ENCODE peak calls at places on chromosomes 16 and 17, in five cellular contexts. C is NCI-H146, U is A673, Q is T follicular helper cell, S is A549. X is an unnamed sample.
A peak's percentile ranks its signal among the peaks of the same experiment; 100 is the strongest.

GRCh38 chr17:47708864-47709541 is 15.0 kb downstream of the TBKBP1 start:
- DNase-seq in S (no peak), Q (no peak), C (no peak), U (no peak), X (no peak)

GRCh38 chr17:3526491-3526890 is 31.1 kb downstream of the TRPV3 start:
- DNase-seq in U (no peak), S (no peak), Q (no peak), C (no peak), X (no peak)

GRCh38 chr16:83806036-83806435 is 1.7 kb upstream of the HSBP1 start:
- DNase-seq in Q (no peak), U (no peak), S (no peak), C (no peak), X (no peak)

GRCh38 chr16:17370233-17371013 is 100.3 kb downstream of the XYLT1 start:
- DNase-seq in Q (no peak), C (no peak), S (no peak), U (no peak), X (no peak)

GRCh38 chr17:73165616-73166404 is 1.0 kb downstream of the SSTR2 start:
- DNase-seq in U (no peak), S (no peak), C (peak; percentile 28), Q (no peak), X (no peak)

GRCh38 chr16:53866520-53866919 is 162.6 kb downstream of the FTO start:
- DNase-seq in C (no peak), Q (no peak), S (no peak), U (no peak), X (no peak)

GRCh38 chr16:66408181-66409048 is 18.7 kb upstream of the BEAN1 start:
- DNase-seq in Q (no peak), S (peak; percentile 70), U (peak; percentile 68), C (peak; percentile 51), X (no peak)

GRCh38 chr16:83666449-83666848 is 141.3 kb upstream of the HSBP1 start:
- DNase-seq in C (no peak), U (no peak), Q (no peak), S (no peak), X (no peak)

GRCh38 chr17:50916026-50916707 is 50.0 kb upstream of the TOB1 start:
- DNase-seq in U (no peak), Q (no peak), S (no peak), C (no peak), X (no peak)

GRCh38 chr16:31215287-31216115 is 1.4 kb downstream of the PYDC1 start:
- DNase-seq in U (peak; percentile 55), C (peak; percentile 41), Q (no peak), S (peak; percentile 65), X (peak; percentile 60)

GRCh38 chr17:61746248-61746985 is 116.9 kb downstream of the BRIP1 start:
- DNase-seq in Q (no peak), C (no peak), U (no peak), S (no peak), X (no peak)

GRCh38 chr16:57023541-57024249 is 34.3 kb downstream of the NLRC5 start:
- DNase-seq in U (no peak), Q (peak; percentile 60), S (no peak), C (no peak), X (no peak)

GRCh38 chr17:76983431-76983830 is 115.2 kb downstream of the MGAT5B start:
- DNase-seq in U (no peak), S (no peak), C (no peak), Q (no peak), X (no peak)

GRCh38 chr17:6430769-6431168 is 4.2 kb downstream of the AIPL1 start:
- DNase-seq in C (no peak), S (peak; percentile 50), U (no peak), Q (no peak), X (no peak)

GRCh38 chr16:13186813-13187212 is 285.4 kb downstream of the SHISA9 start:
- DNase-seq in Q (no peak), S (peak; percentile 15), U (no peak), C (no peak), X (no peak)

GRCh38 chr17:556431-556995 is 158.1 kb downstream of the VPS53 start:
- DNase-seq in C (no peak), S (no peak), Q (no peak), U (peak; percentile 33), X (no peak)

GRCh38 chr16:69443809-69444611 is 19.6 kb downstream of the CYB5B start:
- DNase-seq in Q (no peak), S (peak; percentile 28), C (no peak), U (no peak), X (no peak)

GRCh38 chr17:40561871-40562611 is 3.2 kb downstream of the CCR7 start:
- DNase-seq in U (no peak), S (peak; percentile 39), C (no peak), Q (peak; percentile 58), X (no peak)

GRCh38 chr16:7745321-7745720 is 412.7 kb downstream of the RBFOX1 start:
- DNase-seq in Q (no peak), S (no peak), U (no peak), C (no peak), X (no peak)

X was measured in gastrocnemius medialis.